ENCODE peak calls at places on chromosomes 2 and 18, in eight cellular contexts. G is Ammon's horn, D is AG09309, N is neural progenitor cell, X is Calu3, R is C1 segment of cervical spinal cord, T is osteocyte, J is iPS-NIHi11. O is an unnamed sample.

GRCh38 chr2:230661072-230661957 is 51.3 kb upstream of the CAB39 start:
- DNase-seq in J (no peak), T (no peak), G (no peak), N (no peak), D (no peak), R (no peak), X (no peak), O (no peak)

GRCh38 chr2:32632089-32632488 is 4.2 kb downstream of the TTC27 start:
- DNase-seq in D (peak; percentile 23), R (no peak), T (no peak), X (no peak), G (no peak), N (no peak), J (no peak), O (no peak)

GRCh38 chr18:34643982-34644381 is 66.1 kb upstream of the DTNA start:
- DNase-seq in X (no peak), T (no peak), J (no peak), D (no peak), G (no peak), R (no peak), N (no peak), O (no peak)

GRCh38 chr2:38176619-38177021 is 100.7 kb upstream of the CYP1B1 start:
- DNase-seq in N (no peak), X (no peak), R (no peak), G (no peak), D (no peak), J (no peak), T (no peak), O (peak; percentile 80)

GRCh38 chr2:140506606-140507005 is 1624.2 kb downstream of the LRP1B start:
- DNase-seq in G (no peak), X (no peak), T (no peak), R (no peak), D (peak; percentile 1), N (no peak), J (no peak), O (no peak)

GRCh38 chr2:147449323-147450080 is 395.3 kb upstream of the ACVR2A start:
- DNase-seq in J (peak; percentile 35), X (no peak), G (peak; percentile 13), D (no peak), N (peak; percentile 76), R (no peak), T (no peak), O (no peak)

GRCh38 chr2:5766621-5767020 is 74.4 kb downstream of the SOX11 start:
- DNase-seq in R (no peak), X (no peak), J (no peak), N (no peak), G (no peak), D (no peak), T (no peak), O (peak; percentile 26)

GRCh38 chr2:216281316-216281715 is 91.0 kb downstream of the MARCHF4 start:
- DNase-seq in N (peak; percentile 19), T (no peak), D (no peak), G (no peak), X (no peak), R (no peak), J (no peak), O (no peak)

GRCh38 chr2:216131175-216131926 is 22.2 kb downstream of the XRCC5 start:
- DNase-seq in X (no peak), G (no peak), T (no peak), R (no peak), D (no peak), J (no peak), N (no peak), O (no peak)

GRCh38 chr2:52220393-52220792 is 1188.5 kb upstream of the NRXN1 start:
- DNase-seq in R (no peak), G (no peak), D (no peak), T (no peak), J (peak; percentile 5), N (no peak), X (no peak), O (no peak)

GRCh38 chr2:37387143-37387835 is 42.9 kb downstream of the QPCT start:
- DNase-seq in D (peak; percentile 25), R (no peak), N (no peak), G (no peak), T (no peak), J (no peak), X (no peak), O (no peak)

GRCh38 chr2:226664140-226664539 is 135.5 kb downstream of the IRS1 start:
- DNase-seq in R (no peak), N (no peak), J (no peak), D (no peak), X (no peak), G (no peak), T (no peak), O (no peak)

GRCh38 chr2:216081487-216082387 is at the start of the genes PECR and TMEM169:
- DNase-seq in D (no peak), N (peak; percentile 93), G (peak; percentile 91), R (peak; percentile 67), J (peak; percentile 97), T (peak; percentile 89), X (peak; percentile 87), O (peak; percentile 25)

GRCh38 chr2:235859651-235860050 is 308.5 kb downstream of the GBX2 start:
- DNase-seq in N (peak; percentile 15), X (no peak), R (no peak), G (no peak), D (no peak), J (no peak), T (no peak), O (no peak)

GRCh38 chr2:80548469-80548868 is 243.9 kb upstream of the LRRTM1 start:
- DNase-seq in T (no peak), G (peak; percentile 11), J (peak; percentile 14), X (no peak), R (no peak), N (no peak), D (no peak), O (no peak)

GRCh38 chr2:138474093-138474834 is 27.3 kb upstream of the SPOPL start:
- DNase-seq in G (no peak), N (no peak), J (no peak), D (no peak), T (no peak), R (no peak), X (no peak), O (no peak)

GRCh38 chr18:3759099-3759498 is 309.1 kb downstream of the TGIF1 start:
- DNase-seq in R (no peak), J (no peak), T (no peak), G (no peak), N (no peak), X (no peak), D (no peak), O (no peak)

GRCh38 chr18:79962311-79962710 is 2.1 kb upstream of the HSBP1L1 start:
- DNase-seq in D (no peak), T (no peak), G (no peak), R (no peak), X (peak; percentile 63), N (no peak), J (peak; percentile 46), O (no peak)

GRCh38 chr2:219404291-219404910 is 13.8 kb upstream of the DES start:
- DNase-seq in R (no peak), J (no peak), T (no peak), D (no peak), N (no peak), X (no peak), G (no peak), O (no peak)